ENCODE peak calls at places on chromosomes 16 and 17, in seven cellular contexts. P, E, D, F, J, H and V are unnamed samples.

GRCh38 chr16:82653550-82654511 is 27.1 kb downstream of the CDH13 start:
- DNase-seq in P (peak; percentile 66), J (no peak), D (peak; percentile 67), E (peak; percentile 30), H (no peak), F (peak; percentile 85), V (no peak)

GRCh38 chr17:77329741-77330531 is 189.2 kb downstream of the SEC14L1 start:
- DNase-seq in E (no peak), J (no peak), F (no peak), P (no peak), H (peak; percentile 10), D (no peak), V (no peak)

GRCh38 chr16:49441366-49441780 is 67.8 kb downstream of the C16orf78 start:
- DNase-seq in E (peak; percentile 32), D (peak; percentile 64), H (peak; percentile 67), P (no peak), J (peak; percentile 23), F (no peak), V (peak; percentile 4)

GRCh38 chr17:39235555-39236221 is 9.9 kb upstream of the STAC2 start:
- DNase-seq in E (peak; percentile 14), F (peak; percentile 67), P (peak; percentile 89), D (no peak), H (peak; percentile 79), J (no peak), V (no peak)

GRCh38 chr17:77352441-77352840 is 211.7 kb downstream of the SEC14L1 start:
- DNase-seq in P (no peak), D (no peak), E (no peak), H (no peak), F (no peak), J (no peak), V (no peak)

GRCh38 chr17:8225813-8226535 is 15.6 kb upstream of the AURKB start:
- DNase-seq in H (peak; percentile 76), J (peak; percentile 61), F (peak; percentile 86), D (no peak), E (peak; percentile 49), P (peak; percentile 92), V (peak; percentile 75)

GRCh38 chr17:17201271-17201670 is 4.9 kb downstream of the PLD6 start:
- DNase-seq in E (no peak), J (no peak), H (no peak), P (no peak), D (no peak), F (no peak), V (no peak)

GRCh38 chr17:80285237-80285920 is 24.7 kb downstream of the RNF213 start:
- DNase-seq in E (no peak), P (no peak), J (no peak), H (no peak), F (no peak), D (no peak), V (no peak)

GRCh38 chr17:17542906-17543635 is 46.9 kb upstream of the RASD1 start:
- DNase-seq in E (no peak), H (no peak), P (no peak), J (no peak), D (no peak), F (no peak), V (no peak)

GRCh38 chr17:14950216-14950615 is 314.9 kb downstream of the PMP22 start:
- DNase-seq in P (no peak), F (peak; percentile 25), J (no peak), H (no peak), D (no peak), E (no peak), V (no peak)

GRCh38 chr17:83196973-83197880 is 117.8 kb downstream of the METRNL start:
- DNase-seq in P (no peak), H (no peak), E (no peak), F (peak; percentile 84), J (no peak), D (peak; percentile 56), V (no peak)

GRCh38 chr17:17351356-17351891 is 48.3 kb downstream of the NT5M start:
- DNase-seq in E (no peak), F (no peak), J (no peak), H (no peak), P (no peak), D (peak; percentile 16), V (no peak)

GRCh38 chr17:1511290-1511689 is 5.1 kb downstream of the INPP5K start:
- DNase-seq in D (no peak), F (no peak), P (no peak), E (no peak), J (no peak), H (no peak), V (no peak)